ENCODE peak calls at places on chromosomes 1 and 21, in ten cellular contexts. One of them, this sample, is unnamed.

GRCh38 chr1:161382214-161383019 is 14.7 kb upstream of the CFAP126 start:
- DNase-seq in upper lobe of left lung: no peak
- DNase-seq in sigmoid colon: no peak
- DNase-seq in HepG2: peak; percentile 48
- DNase-seq in endothelial cell of umbilical vein: peak; percentile 80
- DNase-seq in HCT116: peak; percentile 45
- DNase-seq in spleen: no peak
- DNase-seq in stomach: no peak
- DNase-seq in breast epithelium: no peak
- DNase-seq in transverse colon: no peak
- DNase-seq in this sample: no peak

GRCh38 chr1:4565169-4565568 is 89.2 kb upstream of the AJAP1 start:
- DNase-seq in sigmoid colon: no peak
- DNase-seq in upper lobe of left lung: no peak
- DNase-seq in breast epithelium: no peak
- DNase-seq in spleen: no peak
- DNase-seq in endothelial cell of umbilical vein: no peak
- DNase-seq in HCT116: no peak
- DNase-seq in stomach: no peak
- DNase-seq in HepG2: no peak
- DNase-seq in transverse colon: no peak
- DNase-seq in this sample: no peak

GRCh38 chr1:233613252-233614172 is at the start of gene KCNK1:
- DNase-seq in sigmoid colon: peak; percentile 67
- DNase-seq in endothelial cell of umbilical vein: peak; percentile 29
- DNase-seq in spleen: no peak
- DNase-seq in transverse colon: peak; percentile 85
- DNase-seq in HepG2: no peak
- DNase-seq in upper lobe of left lung: peak; percentile 92
- DNase-seq in breast epithelium: peak; percentile 62
- DNase-seq in stomach: peak; percentile 86
- DNase-seq in HCT116: peak; percentile 83
- DNase-seq in this sample: no peak

GRCh38 chr1:81387446-81387845 is 413.3 kb upstream of the ADGRL2 start:
- DNase-seq in HepG2: no peak
- DNase-seq in breast epithelium: no peak
- DNase-seq in spleen: no peak
- DNase-seq in HCT116: no peak
- DNase-seq in transverse colon: no peak
- DNase-seq in endothelial cell of umbilical vein: no peak
- DNase-seq in upper lobe of left lung: no peak
- DNase-seq in sigmoid colon: no peak
- DNase-seq in stomach: no peak
- DNase-seq in this sample: no peak

GRCh38 chr21:14414932-14415508 is 32.1 kb upstream of the HSPA13 start:
- DNase-seq in upper lobe of left lung: no peak
- DNase-seq in HCT116: no peak
- DNase-seq in stomach: no peak
- DNase-seq in spleen: no peak
- DNase-seq in endothelial cell of umbilical vein: no peak
- DNase-seq in transverse colon: no peak
- DNase-seq in sigmoid colon: no peak
- DNase-seq in HepG2: no peak
- DNase-seq in breast epithelium: no peak
- DNase-seq in this sample: no peak

GRCh38 chr1:207393610-207394009 is 60.5 kb upstream of the CR2 start:
- DNase-seq in HepG2: no peak
- DNase-seq in sigmoid colon: no peak
- DNase-seq in upper lobe of left lung: no peak
- DNase-seq in HCT116: peak; percentile 53
- DNase-seq in stomach: no peak
- DNase-seq in spleen: no peak
- DNase-seq in transverse colon: no peak
- DNase-seq in breast epithelium: no peak
- DNase-seq in endothelial cell of umbilical vein: peak; percentile 91
- DNase-seq in this sample: no peak

GRCh38 chr1:225446298-225446941 is 18.6 kb upstream of the LBR start:
- DNase-seq in HCT116: no peak
- DNase-seq in spleen: no peak
- DNase-seq in breast epithelium: no peak
- DNase-seq in sigmoid colon: peak; percentile 71
- DNase-seq in HepG2: no peak
- DNase-seq in stomach: no peak
- DNase-seq in transverse colon: peak; percentile 12
- DNase-seq in upper lobe of left lung: no peak
- DNase-seq in endothelial cell of umbilical vein: peak; percentile 44
- DNase-seq in this sample: no peak

GRCh38 chr21:18275740-18276139 is 31.1 kb downstream of the CHODL start:
- DNase-seq in spleen: no peak
- DNase-seq in HepG2: no peak
- DNase-seq in transverse colon: no peak
- DNase-seq in endothelial cell of umbilical vein: no peak
- DNase-seq in stomach: no peak
- DNase-seq in breast epithelium: no peak
- DNase-seq in sigmoid colon: no peak
- DNase-seq in upper lobe of left lung: no peak
- DNase-seq in HCT116: no peak
- DNase-seq in this sample: no peak

GRCh38 chr1:116396769-116397168 is 23.7 kb downstream of the ATP1A1 start:
- DNase-seq in HepG2: no peak
- DNase-seq in endothelial cell of umbilical vein: no peak
- DNase-seq in breast epithelium: no peak
- DNase-seq in stomach: no peak
- DNase-seq in transverse colon: no peak
- DNase-seq in spleen: no peak
- DNase-seq in upper lobe of left lung: no peak
- DNase-seq in sigmoid colon: no peak
- DNase-seq in HCT116: no peak
- DNase-seq in this sample: no peak

GRCh38 chr1:230308039-230308438 is 118.1 kb downstream of the PGBD5 start:
- DNase-seq in endothelial cell of umbilical vein: peak; percentile 93
- DNase-seq in transverse colon: peak; percentile 90
- DNase-seq in stomach: peak; percentile 93
- DNase-seq in breast epithelium: peak; percentile 94
- DNase-seq in HCT116: peak; percentile 50
- DNase-seq in sigmoid colon: peak; percentile 85
- DNase-seq in spleen: peak; percentile 66
- DNase-seq in upper lobe of left lung: peak; percentile 90
- DNase-seq in HepG2: no peak
- DNase-seq in this sample: no peak

GRCh38 chr1:18505666-18506065 is 24.9 kb downstream of the KLHDC7A start:
- DNase-seq in HCT116: no peak
- DNase-seq in endothelial cell of umbilical vein: no peak
- DNase-seq in HepG2: no peak
- DNase-seq in sigmoid colon: no peak
- DNase-seq in breast epithelium: no peak
- DNase-seq in stomach: no peak
- DNase-seq in spleen: peak; percentile 12
- DNase-seq in upper lobe of left lung: no peak
- DNase-seq in transverse colon: no peak
- DNase-seq in this sample: peak; percentile 39

GRCh38 chr1:110829955-110830553 is 42.9 kb upstream of the CD53 start:
- DNase-seq in breast epithelium: no peak
- DNase-seq in spleen: no peak
- DNase-seq in stomach: no peak
- DNase-seq in sigmoid colon: no peak
- DNase-seq in HepG2: peak; percentile 54
- DNase-seq in upper lobe of left lung: no peak
- DNase-seq in endothelial cell of umbilical vein: peak; percentile 27
- DNase-seq in transverse colon: no peak
- DNase-seq in HCT116: peak; percentile 45
- DNase-seq in this sample: no peak

GRCh38 chr1:59110287-59110686 is 186.6 kb upstream of the FGGY start:
- DNase-seq in HCT116: no peak
- DNase-seq in stomach: no peak
- DNase-seq in spleen: no peak
- DNase-seq in HepG2: no peak
- DNase-seq in upper lobe of left lung: no peak
- DNase-seq in endothelial cell of umbilical vein: no peak
- DNase-seq in transverse colon: no peak
- DNase-seq in breast epithelium: no peak
- DNase-seq in sigmoid colon: no peak
- DNase-seq in this sample: no peak

GRCh38 chr1:235648954-235649721 is 446 bp downstream of the GNG4 start:
- DNase-seq in endothelial cell of umbilical vein: peak; percentile 60
- DNase-seq in HepG2: peak; percentile 37
- DNase-seq in stomach: peak; percentile 56
- DNase-seq in HCT116: no peak
- DNase-seq in transverse colon: peak; percentile 67
- DNase-seq in spleen: peak; percentile 82
- DNase-seq in breast epithelium: peak; percentile 61
- DNase-seq in sigmoid colon: peak; percentile 64
- DNase-seq in upper lobe of left lung: peak; percentile 90
- DNase-seq in this sample: peak; percentile 89

GRCh38 chr21:35559881-35560280 is 500.4 kb downstream of the SETD4 start:
- DNase-seq in stomach: no peak
- DNase-seq in upper lobe of left lung: no peak
- DNase-seq in spleen: no peak
- DNase-seq in breast epithelium: no peak
- DNase-seq in HCT116: no peak
- DNase-seq in endothelial cell of umbilical vein: no peak
- DNase-seq in transverse colon: no peak
- DNase-seq in HepG2: no peak
- DNase-seq in sigmoid colon: no peak
- DNase-seq in this sample: no peak

GRCh38 chr1:81478217-81478616 is 322.5 kb upstream of the ADGRL2 start:
- DNase-seq in endothelial cell of umbilical vein: no peak
- DNase-seq in HCT116: no peak
- DNase-seq in breast epithelium: no peak
- DNase-seq in transverse colon: no peak
- DNase-seq in sigmoid colon: no peak
- DNase-seq in spleen: no peak
- DNase-seq in stomach: peak; percentile 49
- DNase-seq in HepG2: no peak
- DNase-seq in upper lobe of left lung: no peak
- DNase-seq in this sample: no peak

GRCh38 chr1:19339199-19339861 is 27.2 kb downstream of the SLC66A1 start:
- DNase-seq in sigmoid colon: no peak
- DNase-seq in spleen: no peak
- DNase-seq in breast epithelium: no peak
- DNase-seq in transverse colon: no peak
- DNase-seq in HepG2: no peak
- DNase-seq in endothelial cell of umbilical vein: no peak
- DNase-seq in HCT116: no peak
- DNase-seq in stomach: no peak
- DNase-seq in upper lobe of left lung: no peak
- DNase-seq in this sample: no peak

GRCh38 chr1:229127301-229127700 is 143.6 kb upstream of the RAB4A start:
- DNase-seq in spleen: no peak
- DNase-seq in HCT116: no peak
- DNase-seq in HepG2: no peak
- DNase-seq in upper lobe of left lung: no peak
- DNase-seq in sigmoid colon: peak; percentile 18
- DNase-seq in endothelial cell of umbilical vein: no peak
- DNase-seq in breast epithelium: no peak
- DNase-seq in transverse colon: no peak
- DNase-seq in stomach: peak; percentile 49
- DNase-seq in this sample: no peak

DNA sequence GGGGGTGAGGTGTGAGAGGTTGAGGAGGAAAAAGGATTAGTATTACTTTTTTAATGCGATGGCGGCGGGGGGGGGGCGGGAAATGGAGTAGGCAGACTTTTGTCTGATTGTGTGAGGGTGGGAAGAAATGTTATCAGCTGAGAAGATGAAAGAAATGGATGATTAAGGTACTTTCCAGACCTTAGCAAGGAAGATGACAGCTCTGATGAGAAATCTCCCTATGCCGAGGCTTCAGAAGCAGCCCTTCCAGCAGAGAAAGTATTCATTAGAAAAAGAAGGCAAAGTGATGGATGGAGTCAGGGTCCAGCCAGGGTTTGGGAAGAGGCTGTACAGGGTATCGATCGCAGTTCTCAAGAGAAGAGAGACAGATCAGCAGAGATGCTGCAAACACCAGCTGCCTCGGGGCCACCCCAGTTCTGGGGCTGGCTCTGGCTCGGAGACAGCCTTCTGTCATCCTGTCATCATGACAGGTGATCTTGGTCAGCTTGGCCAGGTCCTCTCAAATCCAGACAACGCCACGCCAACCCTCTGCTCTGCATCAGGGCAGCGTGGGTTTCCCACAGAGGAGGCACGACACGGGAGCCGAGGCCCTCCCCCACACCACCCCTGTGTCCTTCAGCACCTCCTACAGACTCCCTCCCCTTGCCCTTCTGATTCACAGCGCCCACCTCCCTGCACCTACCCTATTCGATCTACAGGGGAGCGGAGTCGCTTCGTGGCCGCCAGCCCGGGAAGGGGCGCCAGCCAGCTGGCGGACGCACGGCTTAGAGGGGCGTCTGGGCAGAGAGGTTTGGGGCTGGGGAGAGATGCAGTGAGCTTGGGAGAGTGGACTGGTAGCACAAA is 688 bp upstream of the ATXN7L2 start:
- DNase-seq in endothelial cell of umbilical vein: peak; percentile 3
- DNase-seq in breast epithelium: no peak
- DNase-seq in sigmoid colon: peak; percentile 80
- DNase-seq in spleen: peak; percentile 91
- DNase-seq in upper lobe of left lung: peak; percentile 88
- DNase-seq in stomach: no peak
- DNase-seq in HCT116: no peak
- DNase-seq in HepG2: no peak
- DNase-seq in transverse colon: no peak
- DNase-seq in this sample: no peak
- H3K27ac ChIP-seq in endothelial cell of umbilical vein: no peak overlapping the region
- H3K27ac ChIP-seq in breast epithelium: no peak overlapping the region
- H3K27ac ChIP-seq in sigmoid colon: peak overlapping the region; percentile 62
- H3K27ac ChIP-seq in spleen: peak overlapping the region; percentile 48
- H3K27ac ChIP-seq in upper lobe of left lung: no peak overlapping the region
- H3K27ac ChIP-seq in stomach: peak overlapping the region; percentile 98
- H3K27ac ChIP-seq in HCT116: no peak overlapping the region
- H3K27ac ChIP-seq in HepG2: no peak overlapping the region
- H3K27ac ChIP-seq in transverse colon: peak overlapping the region; percentile 78
- H3K27ac ChIP-seq in this sample: peak overlapping the region; percentile 74

GRCh38 chr1:46616277-46617107 is at the start of gene MOB3C:
- DNase-seq in HepG2: no peak
- DNase-seq in sigmoid colon: peak; percentile 96
- DNase-seq in breast epithelium: peak; percentile 68
- DNase-seq in endothelial cell of umbilical vein: peak; percentile 79
- DNase-seq in transverse colon: peak; percentile 85
- DNase-seq in stomach: peak; percentile 81
- DNase-seq in upper lobe of left lung: peak; percentile 94
- DNase-seq in spleen: peak; percentile 93
- DNase-seq in HCT116: no peak
- DNase-seq in this sample: peak; percentile 97
- TF ChIP-seq POLR2AphosphoS5 in HepG2: peak; percentile 48
- TF ChIP-seq POLR2AphosphoS5 in sigmoid colon: peak; percentile 84
- TF ChIP-seq POLR2AphosphoS5 in breast epithelium: peak; percentile 29
- TF ChIP-seq POLR2AphosphoS5 in endothelial cell of umbilical vein: peak; percentile 54
- TF ChIP-seq POLR2AphosphoS5 in transverse colon: peak; percentile 79
- TF ChIP-seq POLR2AphosphoS5 in stomach: peak; percentile 72
- TF ChIP-seq POLR2AphosphoS5 in upper lobe of left lung: peak; percentile 60
- TF ChIP-seq POLR2AphosphoS5 in spleen: peak; percentile 86
- TF ChIP-seq POLR2AphosphoS5 in HCT116: peak; percentile 80
- TF ChIP-seq POLR2AphosphoS5 in this sample: peak; percentile 75

GRCh38 chr1:28176492-28177470 is at the start of gene PTAFR:
- DNase-seq in breast epithelium: no peak
- DNase-seq in stomach: no peak
- DNase-seq in endothelial cell of umbilical vein: no peak
- DNase-seq in upper lobe of left lung: no peak
- DNase-seq in spleen: peak; percentile 92
- DNase-seq in transverse colon: peak; percentile 41
- DNase-seq in HepG2: no peak
- DNase-seq in sigmoid colon: no peak
- DNase-seq in HCT116: no peak
- DNase-seq in this sample: no peak
- TF ChIP-seq POLR2A in breast epithelium: no peak
- TF ChIP-seq POLR2A in stomach: no peak
- TF ChIP-seq POLR2A in endothelial cell of umbilical vein: no peak
- TF ChIP-seq POLR2A in upper lobe of left lung: no peak
- TF ChIP-seq POLR2A in spleen: no peak
- TF ChIP-seq POLR2A in transverse colon: peak; percentile 28
- TF ChIP-seq POLR2A in HepG2: no peak
- TF ChIP-seq POLR2A in sigmoid colon: no peak
- TF ChIP-seq POLR2A in HCT116: no peak
- TF ChIP-seq POLR2A in this sample: no peak

GRCh38 chr1:226784081-226785049 is 45.3 kb upstream of the ITPKB start:
- DNase-seq in stomach: no peak
- DNase-seq in HepG2: no peak
- DNase-seq in endothelial cell of umbilical vein: peak; percentile 66
- DNase-seq in breast epithelium: no peak
- DNase-seq in upper lobe of left lung: no peak
- DNase-seq in HCT116: no peak
- DNase-seq in transverse colon: no peak
- DNase-seq in sigmoid colon: peak; percentile 86
- DNase-seq in spleen: no peak
- DNase-seq in this sample: no peak
- H3K27ac ChIP-seq in stomach: peak overlapping the region; percentile 77
- H3K27ac ChIP-seq in HepG2: no peak overlapping the region
- H3K27ac ChIP-seq in endothelial cell of umbilical vein: peak overlapping the region; percentile 19
- H3K27ac ChIP-seq in breast epithelium: no peak overlapping the region
- H3K27ac ChIP-seq in upper lobe of left lung: no peak overlapping the region
- H3K27ac ChIP-seq in HCT116: no peak overlapping the region
- H3K27ac ChIP-seq in transverse colon: peak overlapping the region; percentile 79
- H3K27ac ChIP-seq in sigmoid colon: peak overlapping the region; percentile 82
- H3K27ac ChIP-seq in spleen: no peak overlapping the region
- H3K27ac ChIP-seq in this sample: peak overlapping the region; percentile 87

This sample was measured in esophagus muscularis mucosa.